ENCODE peak calls at places on chromosomes 4 and X, in six cellular contexts. One of them, this sample, is unnamed.

GRCh38 chr4:41442818-41443217 is 95.1 kb upstream of the LIMCH1 start:
- DNase-seq in brain microvascular endothelial cell: no peak
- DNase-seq in retinal pigment epithelial cell: no peak
- DNase-seq in cardiac fibroblast: peak; percentile 7
- DNase-seq in AG04449: no peak
- DNase-seq in Peyer's patch: no peak
- DNase-seq in this sample: no peak

GRCh38 chr4:26858947-26859401 is 1.7 kb upstream of the STIM2 start:
- DNase-seq in brain microvascular endothelial cell: no peak
- DNase-seq in retinal pigment epithelial cell: no peak
- DNase-seq in cardiac fibroblast: no peak
- DNase-seq in AG04449: no peak
- DNase-seq in Peyer's patch: no peak
- DNase-seq in this sample: no peak

GRCh38 chr4:153676984-153677383 is 7.1 kb upstream of the TLR2 start:
- DNase-seq in brain microvascular endothelial cell: peak; percentile 88
- DNase-seq in retinal pigment epithelial cell: peak; percentile 62
- DNase-seq in cardiac fibroblast: peak; percentile 77
- DNase-seq in AG04449: peak; percentile 72
- DNase-seq in Peyer's patch: no peak
- DNase-seq in this sample: no peak

GRCh38 chrX:8147216-8147615 is 23.9 kb downstream of the VCX2 start:
- DNase-seq in brain microvascular endothelial cell: no peak
- DNase-seq in retinal pigment epithelial cell: peak; percentile 84
- DNase-seq in cardiac fibroblast: no peak
- DNase-seq in AG04449: no peak
- DNase-seq in Peyer's patch: no peak
- DNase-seq in this sample: no peak

GRCh38 chr4:72442715-72443114 is 126.3 kb downstream of the ADAMTS3 start:
- DNase-seq in brain microvascular endothelial cell: no peak
- DNase-seq in retinal pigment epithelial cell: no peak
- DNase-seq in cardiac fibroblast: no peak
- DNase-seq in AG04449: no peak
- DNase-seq in Peyer's patch: no peak
- DNase-seq in this sample: no peak

GRCh38 chrX:155874571-155875244 is 6.4 kb upstream of the VAMP7 start:
- DNase-seq in brain microvascular endothelial cell: no peak
- DNase-seq in retinal pigment epithelial cell: no peak
- DNase-seq in cardiac fibroblast: no peak
- DNase-seq in AG04449: no peak
- DNase-seq in Peyer's patch: no peak
- DNase-seq in this sample: no peak

GRCh38 chr4:186981161-186981560 is 257.5 kb upstream of the FAT1 start:
- DNase-seq in brain microvascular endothelial cell: no peak
- DNase-seq in retinal pigment epithelial cell: no peak
- DNase-seq in cardiac fibroblast: no peak
- DNase-seq in AG04449: no peak
- DNase-seq in Peyer's patch: no peak
- DNase-seq in this sample: no peak

GRCh38 chrX:129932792-129933321 is 26.9 kb downstream of the UTP14A start:
- DNase-seq in brain microvascular endothelial cell: no peak
- DNase-seq in retinal pigment epithelial cell: no peak
- DNase-seq in cardiac fibroblast: no peak
- DNase-seq in AG04449: no peak
- DNase-seq in Peyer's patch: peak; percentile 59
- DNase-seq in this sample: no peak

GRCh38 chr4:37555324-37555723 is 130.9 kb downstream of the RELL1 start:
- DNase-seq in brain microvascular endothelial cell: no peak
- DNase-seq in retinal pigment epithelial cell: no peak
- DNase-seq in cardiac fibroblast: no peak
- DNase-seq in AG04449: no peak
- DNase-seq in Peyer's patch: no peak
- DNase-seq in this sample: no peak

GRCh38 chr4:105551968-105552746 is at the start of gene ARHGEF38:
- DNase-seq in brain microvascular endothelial cell: peak; percentile 17
- DNase-seq in retinal pigment epithelial cell: no peak
- DNase-seq in cardiac fibroblast: no peak
- DNase-seq in AG04449: peak; percentile 4
- DNase-seq in Peyer's patch: peak; percentile 70
- DNase-seq in this sample: no peak

GRCh38 chrX:1164322-1165288 is 47.8 kb downstream of the CRLF2 start:
- DNase-seq in brain microvascular endothelial cell: no peak
- DNase-seq in retinal pigment epithelial cell: no peak
- DNase-seq in cardiac fibroblast: no peak
- DNase-seq in AG04449: no peak
- DNase-seq in Peyer's patch: no peak
- DNase-seq in this sample: no peak

GRCh38 chr4:151931563-151931962 is 170.8 kb upstream of the GATB start:
- DNase-seq in brain microvascular endothelial cell: no peak
- DNase-seq in retinal pigment epithelial cell: no peak
- DNase-seq in cardiac fibroblast: no peak
- DNase-seq in AG04449: no peak
- DNase-seq in Peyer's patch: no peak
- DNase-seq in this sample: no peak

GRCh38 chr4:139552506-139552905 is 3.5 kb downstream of the SETD7 start:
- DNase-seq in brain microvascular endothelial cell: no peak
- DNase-seq in retinal pigment epithelial cell: no peak
- DNase-seq in cardiac fibroblast: peak; percentile 34
- DNase-seq in AG04449: no peak
- DNase-seq in Peyer's patch: no peak
- DNase-seq in this sample: no peak

GRCh38 chrX:114800719-114801118 is 216.7 kb downstream of the IL13RA2 start:
- DNase-seq in brain microvascular endothelial cell: peak; percentile 0
- DNase-seq in retinal pigment epithelial cell: peak; percentile 7
- DNase-seq in cardiac fibroblast: peak; percentile 83
- DNase-seq in AG04449: no peak
- DNase-seq in Peyer's patch: no peak
- DNase-seq in this sample: no peak

GRCh38 chr4:107718351-107718965 is 1.6 kb downstream of the PAPSS1 start:
- DNase-seq in brain microvascular endothelial cell: no peak
- DNase-seq in retinal pigment epithelial cell: no peak
- DNase-seq in cardiac fibroblast: no peak
- DNase-seq in AG04449: no peak
- DNase-seq in Peyer's patch: no peak
- DNase-seq in this sample: no peak

GRCh38 chr4:102554482-102554881 is 53.3 kb downstream of the NFKB1 start:
- DNase-seq in brain microvascular endothelial cell: peak; percentile 81
- DNase-seq in retinal pigment epithelial cell: no peak
- DNase-seq in cardiac fibroblast: peak; percentile 51
- DNase-seq in AG04449: no peak
- DNase-seq in Peyer's patch: no peak
- DNase-seq in this sample: no peak

GRCh38 chr4:37989398-37990260 is 29.4 kb downstream of the PTTG2 start:
- DNase-seq in brain microvascular endothelial cell: no peak
- DNase-seq in retinal pigment epithelial cell: no peak
- DNase-seq in cardiac fibroblast: no peak
- DNase-seq in AG04449: no peak
- DNase-seq in Peyer's patch: no peak
- DNase-seq in this sample: no peak

GRCh38 chrX:52983526-52983925 is 25.2 kb upstream of the FAM156A start:
- DNase-seq in brain microvascular endothelial cell: no peak
- DNase-seq in retinal pigment epithelial cell: no peak
- DNase-seq in cardiac fibroblast: peak; percentile 34
- DNase-seq in AG04449: no peak
- DNase-seq in Peyer's patch: no peak
- DNase-seq in this sample: no peak

GRCh38 chr4:183688216-183688615 is 29.1 kb downstream of the TRAPPC11 start:
- DNase-seq in brain microvascular endothelial cell: no peak
- DNase-seq in retinal pigment epithelial cell: no peak
- DNase-seq in cardiac fibroblast: no peak
- DNase-seq in AG04449: no peak
- DNase-seq in Peyer's patch: no peak
- DNase-seq in this sample: no peak

GRCh38 chr4:168257663-168258235 is 60.8 kb downstream of the DDX60 start:
- DNase-seq in brain microvascular endothelial cell: no peak
- DNase-seq in retinal pigment epithelial cell: no peak
- DNase-seq in cardiac fibroblast: peak; percentile 25
- DNase-seq in AG04449: no peak
- DNase-seq in Peyer's patch: no peak
- DNase-seq in this sample: no peak

GRCh38 chrX:137431693-137432488 is 134.0 kb upstream of the ZIC3 start:
- DNase-seq in brain microvascular endothelial cell: no peak
- DNase-seq in retinal pigment epithelial cell: no peak
- DNase-seq in cardiac fibroblast: no peak
- DNase-seq in AG04449: no peak
- DNase-seq in Peyer's patch: no peak
- DNase-seq in this sample: no peak

GRCh38 chr4:148056879-148057278 is 325.0 kb downstream of the ARHGAP10 start:
- DNase-seq in brain microvascular endothelial cell: peak; percentile 63
- DNase-seq in retinal pigment epithelial cell: no peak
- DNase-seq in cardiac fibroblast: peak; percentile 52
- DNase-seq in AG04449: no peak
- DNase-seq in Peyer's patch: no peak
- DNase-seq in this sample: peak; percentile 45
- TF ChIP-seq CTCF in brain microvascular endothelial cell: no peak
- TF ChIP-seq CTCF in retinal pigment epithelial cell: no peak
- TF ChIP-seq CTCF in cardiac fibroblast: no peak
- TF ChIP-seq CTCF in AG04449: no peak
- TF ChIP-seq CTCF in Peyer's patch: no peak
- TF ChIP-seq CTCF in this sample: no peak

GRCh38 chrX:111098874-111099273 is 2.9 kb downstream of the PAK3 start:
- DNase-seq in brain microvascular endothelial cell: no peak
- DNase-seq in retinal pigment epithelial cell: no peak
- DNase-seq in cardiac fibroblast: peak; percentile 16
- DNase-seq in AG04449: no peak
- DNase-seq in Peyer's patch: no peak
- DNase-seq in this sample: no peak
- TF ChIP-seq CTCF in brain microvascular endothelial cell: peak; percentile 80
- TF ChIP-seq CTCF in retinal pigment epithelial cell: peak; percentile 79
- TF ChIP-seq CTCF in cardiac fibroblast: peak; percentile 56
- TF ChIP-seq CTCF in AG04449: peak; percentile 61
- TF ChIP-seq CTCF in Peyer's patch: peak; percentile 32
- TF ChIP-seq CTCF in this sample: no peak

GRCh38 chr4:116702949-116703348 is 382.4 kb downstream of the TRAM1L1 start:
- DNase-seq in brain microvascular endothelial cell: no peak
- DNase-seq in retinal pigment epithelial cell: no peak
- DNase-seq in cardiac fibroblast: no peak
- DNase-seq in AG04449: no peak
- DNase-seq in Peyer's patch: no peak
- DNase-seq in this sample: no peak
- TF ChIP-seq CTCF in brain microvascular endothelial cell: peak; percentile 18
- TF ChIP-seq CTCF in retinal pigment epithelial cell: peak; percentile 32
- TF ChIP-seq CTCF in cardiac fibroblast: no peak
- TF ChIP-seq CTCF in AG04449: no peak
- TF ChIP-seq CTCF in Peyer's patch: no peak
- TF ChIP-seq CTCF in this sample: no peak

GRCh38 chrX:41333994-41334865 is at the start of gene DDX3X:
- DNase-seq in brain microvascular endothelial cell: peak; percentile 87
- DNase-seq in retinal pigment epithelial cell: peak; percentile 64
- DNase-seq in cardiac fibroblast: peak; percentile 91
- DNase-seq in AG04449: no peak
- DNase-seq in Peyer's patch: peak; percentile 86
- DNase-seq in this sample: peak; percentile 76
- TF ChIP-seq CTCF in brain microvascular endothelial cell: peak; percentile 37
- TF ChIP-seq CTCF in retinal pigment epithelial cell: peak; percentile 30
- TF ChIP-seq CTCF in cardiac fibroblast: no peak
- TF ChIP-seq CTCF in AG04449: no peak
- TF ChIP-seq CTCF in Peyer's patch: peak; percentile 35
- TF ChIP-seq CTCF in this sample: no peak

GRCh38 chr4:110514889-110515479 is 39.0 kb downstream of the ENPEP start:
- DNase-seq in brain microvascular endothelial cell: no peak
- DNase-seq in retinal pigment epithelial cell: no peak
- DNase-seq in cardiac fibroblast: peak; percentile 57
- DNase-seq in AG04449: no peak
- DNase-seq in Peyer's patch: no peak
- DNase-seq in this sample: no peak
- TF ChIP-seq CTCF in brain microvascular endothelial cell: peak; percentile 32
- TF ChIP-seq CTCF in retinal pigment epithelial cell: peak; percentile 63
- TF ChIP-seq CTCF in cardiac fibroblast: peak; percentile 55
- TF ChIP-seq CTCF in AG04449: no peak
- TF ChIP-seq CTCF in Peyer's patch: peak; percentile 63
- TF ChIP-seq CTCF in this sample: peak; percentile 94

GRCh38 chrX:69503835-69504625 is at the start of gene NALF2:
- DNase-seq in brain microvascular endothelial cell: no peak
- DNase-seq in retinal pigment epithelial cell: peak; percentile 4
- DNase-seq in cardiac fibroblast: peak; percentile 52
- DNase-seq in AG04449: no peak
- DNase-seq in Peyer's patch: peak; percentile 57
- DNase-seq in this sample: no peak
- TF ChIP-seq CTCF in brain microvascular endothelial cell: no peak
- TF ChIP-seq CTCF in retinal pigment epithelial cell: no peak
- TF ChIP-seq CTCF in cardiac fibroblast: no peak
- TF ChIP-seq CTCF in AG04449: no peak
- TF ChIP-seq CTCF in Peyer's patch: no peak
- TF ChIP-seq CTCF in this sample: no peak

DNA sequence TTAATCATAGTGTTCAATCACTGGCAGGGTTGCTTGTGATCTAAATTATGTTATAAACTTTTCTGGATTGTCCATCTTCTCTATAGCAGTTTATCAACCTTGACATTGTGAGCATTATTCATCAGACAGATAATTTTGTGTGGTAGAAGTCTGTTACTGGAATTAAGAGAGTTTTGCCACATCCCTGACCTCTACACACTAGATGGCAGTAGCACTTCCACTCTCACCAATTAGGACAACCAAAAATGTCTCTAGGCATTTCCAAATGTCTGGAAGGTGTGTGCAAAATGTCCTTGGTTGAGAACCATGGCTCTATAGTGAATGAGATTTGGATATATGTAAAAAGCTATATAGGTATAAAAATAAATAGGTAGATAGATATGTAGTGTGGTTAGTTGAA is 324.1 kb upstream of the FAM47C start:
- DNase-seq in brain microvascular endothelial cell: no peak
- DNase-seq in retinal pigment epithelial cell: no peak
- DNase-seq in cardiac fibroblast: no peak
- DNase-seq in AG04449: no peak
- DNase-seq in Peyer's patch: no peak
- DNase-seq in this sample: no peak
- TF ChIP-seq CTCF in brain microvascular endothelial cell: no peak
- TF ChIP-seq CTCF in retinal pigment epithelial cell: no peak
- TF ChIP-seq CTCF in cardiac fibroblast: no peak
- TF ChIP-seq CTCF in AG04449: no peak
- TF ChIP-seq CTCF in Peyer's patch: no peak
- TF ChIP-seq CTCF in this sample: no peak